ENCODE peak calls at places on chromosomes 1 and 21, in ten cellular contexts. O, K, I, R, U, D, B, M, X and E are unnamed samples.

GRCh38 chr1:224541901-224542610 is 74.1 kb upstream of the CNIH3 start:
- DNase-seq in O (no peak), K (no peak), I (no peak), R (no peak), U (no peak), D (peak; percentile 16), B (no peak), M (peak; percentile 51), X (no peak), E (no peak)

GRCh38 chr1:245463392-245464165 is 308.8 kb downstream of the KIF26B start:
- DNase-seq in O (no peak), K (no peak), I (no peak), R (no peak), U (no peak), D (no peak), B (no peak), M (no peak), X (no peak), E (no peak)

GRCh38 chr1:228978486-228979324 is 243.4 kb downstream of the RHOU start:
- DNase-seq in O (no peak), K (no peak), I (peak; percentile 54), R (no peak), U (no peak), D (peak; percentile 49), B (no peak), M (no peak), X (no peak), E (no peak)

GRCh38 chr1:172903581-172904220 is 147.0 kb downstream of the TNFSF18 start:
- DNase-seq in O (no peak), K (no peak), I (peak; percentile 69), R (no peak), U (no peak), D (peak; percentile 63), B (no peak), M (peak; percentile 66), X (no peak), E (no peak)

GRCh38 chr21:33011462-33011861 is 14.3 kb upstream of the OLIG2 start:
- DNase-seq in O (no peak), K (no peak), I (peak; percentile 13), R (peak; percentile 16), U (no peak), D (peak; percentile 95), B (peak; percentile 37), M (peak; percentile 58), X (peak; percentile 21), E (peak; percentile 78)

GRCh38 chr1:8889925-8890785 is 11.7 kb upstream of the ENO1 start:
- DNase-seq in O (no peak), K (no peak), I (peak; percentile 88), R (no peak), U (no peak), D (peak; percentile 93), B (peak; percentile 77), M (peak; percentile 89), X (peak; percentile 79), E (no peak)

GRCh38 chr1:115324649-115325420 is 13.2 kb downstream of the NGF start:
- DNase-seq in O (no peak), K (no peak), I (no peak), R (no peak), U (no peak), D (peak; percentile 42), B (no peak), M (no peak), X (no peak), E (no peak)

GRCh38 chr1:112956503-112957132 is 622 bp upstream of the SLC16A1 start:
- DNase-seq in O (peak; percentile 32), K (peak; percentile 61), I (no peak), R (no peak), U (no peak), D (no peak), B (peak; percentile 39), M (no peak), X (no peak), E (no peak)

GRCh38 chr1:101112051-101112770 is 86.6 kb upstream of the DPH5 start:
- DNase-seq in O (peak; percentile 71), K (no peak), I (no peak), R (no peak), U (no peak), D (no peak), B (peak; percentile 34), M (no peak), X (no peak), E (no peak)

GRCh38 chr1:113125469-113125868 is 52.5 kb downstream of the LRIG2 start:
- DNase-seq in O (no peak), K (no peak), I (no peak), R (no peak), U (no peak), D (no peak), B (no peak), M (no peak), X (no peak), E (no peak)

GRCh38 chr21:37670883-37671282 is 245.4 kb downstream of the KCNJ6 start:
- DNase-seq in O (no peak), K (no peak), I (peak; percentile 5), R (no peak), U (no peak), D (peak; percentile 14), B (no peak), M (no peak), X (peak; percentile 53), E (no peak)

GRCh38 chr21:22791376-22791775 is 1793.2 kb downstream of the NCAM2 start:
- DNase-seq in O (no peak), K (no peak), I (no peak), R (no peak), U (no peak), D (no peak), B (no peak), M (no peak), X (no peak), E (no peak)

GRCh38 chr21:43978060-43978459 is 34.0 kb upstream of the TRAPPC10 start:
- DNase-seq in O (no peak), K (no peak), I (no peak), R (no peak), U (no peak), D (no peak), B (no peak), M (no peak), X (no peak), E (no peak)

GRCh38 chr1:109370712-109371270 is 26.9 kb downstream of the SORT1 start:
- DNase-seq in O (no peak), K (no peak), I (peak; percentile 94), R (peak; percentile 90), U (no peak), D (peak; percentile 89), B (no peak), M (peak; percentile 96), X (peak; percentile 80), E (peak; percentile 86)

GRCh38 chr1:118077331-118078055 is 107.5 kb downstream of the SPAG17 start:
- DNase-seq in O (no peak), K (no peak), I (peak; percentile 32), R (peak; percentile 11), U (peak; percentile 19), D (peak; percentile 64), B (no peak), M (peak; percentile 41), X (no peak), E (no peak)

DNA sequence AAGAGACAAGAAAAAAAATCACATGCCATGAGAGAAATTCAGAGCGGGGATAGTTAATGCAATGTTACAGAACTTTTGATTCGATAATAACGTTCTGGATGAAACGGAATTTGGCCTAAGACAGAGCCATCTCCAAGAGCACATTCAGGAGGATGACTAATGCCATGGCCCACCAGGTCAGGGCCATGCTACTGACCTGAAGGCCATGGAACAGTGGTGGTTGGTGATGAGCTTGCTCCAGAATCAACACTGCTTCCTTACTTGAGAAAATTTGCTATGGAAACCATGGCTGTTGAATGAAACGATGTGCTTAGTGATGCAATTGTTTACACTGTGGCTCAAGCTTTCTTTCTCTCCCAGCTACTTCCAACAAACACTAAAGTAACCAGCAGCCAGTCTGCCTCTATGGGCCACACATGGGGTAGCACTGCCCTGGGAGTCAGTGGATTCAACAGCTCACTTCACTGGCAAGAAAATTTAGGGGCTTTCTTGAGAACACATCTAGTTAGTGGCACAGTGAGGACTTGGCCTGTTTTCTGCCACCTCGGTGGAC is 299.1 kb downstream of the PCP4 start:
- DNase-seq in O (no peak), K (no peak), I (no peak), R (no peak), U (no peak), D (no peak), B (no peak), M (peak; percentile 76), X (no peak), E (no peak)
- H3K4me3 ChIP-seq in O (no peak overlapping the region), K (no peak overlapping the region), I (no peak overlapping the region), R (no peak overlapping the region), U (no peak overlapping the region), D (no peak overlapping the region), B (no peak overlapping the region), M (no peak overlapping the region), X (no peak overlapping the region), E (no peak overlapping the region)

GRCh38 chr1:58031416-58031815 is 515.1 kb downstream of the OMA1 start:
- DNase-seq in O (no peak), K (no peak), I (no peak), R (no peak), U (peak; percentile 36), D (no peak), B (no peak), M (no peak), X (no peak), E (no peak)
- H3K4me3 ChIP-seq in O (no peak overlapping the region), K (no peak overlapping the region), I (no peak overlapping the region), R (no peak overlapping the region), U (no peak overlapping the region), D (no peak overlapping the region), B (no peak overlapping the region), M (no peak overlapping the region), X (no peak overlapping the region), E (no peak overlapping the region)

GRCh38 chr1:36322085-36322785 is 1.2 kb downstream of the EVA1B start:
- DNase-seq in O (no peak), K (peak; percentile 73), I (no peak), R (no peak), U (no peak), D (peak; percentile 18), B (no peak), M (no peak), X (no peak), E (no peak)
- H3K4me3 ChIP-seq in O (no peak overlapping the region), K (no peak overlapping the region), I (peak overlapping the region; percentile 82), R (peak overlapping the region; percentile 79), U (no peak overlapping the region), D (peak overlapping the region; percentile 72), B (no peak overlapping the region), M (peak overlapping the region; percentile 77), X (peak overlapping the region; percentile 61), E (peak overlapping the region; percentile 75)

DNA sequence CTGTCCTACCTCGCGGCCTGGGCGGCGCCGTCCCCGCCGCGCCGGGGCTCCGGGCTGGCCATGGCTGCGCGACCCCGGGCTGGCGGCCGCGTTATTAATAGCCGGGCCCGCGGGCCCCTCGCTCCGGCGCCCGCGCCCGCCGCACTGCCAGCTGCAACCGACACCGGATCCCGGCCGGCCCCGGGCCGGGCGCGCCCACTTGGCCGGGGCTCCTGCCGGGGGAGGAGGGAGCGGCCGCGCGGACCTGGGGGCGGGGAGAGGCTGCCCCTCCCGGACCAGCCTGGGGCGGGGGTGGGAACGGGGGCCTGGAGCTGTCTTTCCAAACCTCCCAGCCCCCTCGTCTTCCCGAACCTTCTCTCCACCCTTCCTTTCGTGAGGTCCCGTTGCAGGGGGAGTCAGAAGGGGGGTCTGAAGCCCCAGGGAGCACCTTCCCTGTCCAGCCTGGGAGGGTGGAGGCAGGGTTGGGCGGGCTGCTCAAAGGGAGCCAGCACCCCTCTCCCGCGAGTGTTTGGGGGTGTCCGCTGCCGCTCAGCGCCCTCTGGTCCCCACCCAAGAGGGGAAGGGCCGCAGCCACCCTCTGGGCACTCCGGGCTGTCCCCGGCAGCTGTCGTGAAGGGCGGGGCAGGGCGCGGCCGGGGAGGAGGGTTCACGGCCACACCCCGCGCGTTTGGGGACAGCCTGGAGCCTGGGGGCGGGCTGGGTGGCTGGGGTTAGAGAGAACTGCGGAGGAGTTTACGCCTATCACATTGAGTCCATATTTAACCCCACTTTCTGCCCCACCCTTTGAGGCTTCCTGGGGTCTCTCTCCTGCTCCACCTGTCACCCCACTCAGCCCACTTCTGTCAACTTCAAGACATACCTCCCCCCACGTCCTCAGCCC is at the start of gene SYNC:
- DNase-seq in O (no peak), K (peak; percentile 76), I (no peak), R (peak; percentile 63), U (peak; percentile 38), D (peak; percentile 58), B (peak; percentile 52), M (peak; percentile 85), X (no peak), E (no peak)
- H3K4me3 ChIP-seq in O (no peak within 1 kb of the TSS), K (peak within 1 kb of the TSS; percentile 55), I (peak within 1 kb of the TSS; percentile 76), R (peak within 1 kb of the TSS; percentile 81), U (peak within 1 kb of the TSS; percentile 50), D (peak within 1 kb of the TSS; percentile 63), B (peak within 1 kb of the TSS; percentile 31), M (peak within 1 kb of the TSS; percentile 74), X (peak within 1 kb of the TSS; percentile 64), E (peak within 1 kb of the TSS; percentile 84)